ENCODE peak calls at places on chromosomes 12 and 14, in six cellular contexts. One of them, this sample, is unnamed.

GRCh38 chr14:22560638-22561365 is 28.2 kb downstream of the DAD1 start:
- DNase-seq in type B pancreatic cell: no peak
- DNase-seq in AG10803: no peak
- DNase-seq in SK-N-SH: no peak
- DNase-seq in PC-3: peak; percentile 32
- DNase-seq in pancreas: peak; percentile 52
- DNase-seq in this sample: no peak

GRCh38 chr12:15886372-15887042 is 4.3 kb downstream of the STRAP start:
- DNase-seq in pancreas: no peak
- DNase-seq in AG10803: no peak
- DNase-seq in PC-3: peak; percentile 18
- DNase-seq in type B pancreatic cell: no peak
- DNase-seq in SK-N-SH: no peak
- DNase-seq in this sample: no peak

GRCh38 chr12:78457951-78458350 is 406.6 kb upstream of the SYT1 start:
- DNase-seq in pancreas: no peak
- DNase-seq in PC-3: peak; percentile 41
- DNase-seq in type B pancreatic cell: no peak
- DNase-seq in AG10803: peak; percentile 1
- DNase-seq in SK-N-SH: no peak
- DNase-seq in this sample: no peak

GRCh38 chr12:92080390-92081285 is 65.0 kb downstream of the BTG1 start:
- DNase-seq in type B pancreatic cell: no peak
- DNase-seq in pancreas: no peak
- DNase-seq in AG10803: peak; percentile 97
- DNase-seq in PC-3: peak; percentile 98
- DNase-seq in SK-N-SH: no peak
- DNase-seq in this sample: no peak

GRCh38 chr12:59937148-59937547 is 341.3 kb downstream of the SLC16A7 start:
- DNase-seq in SK-N-SH: no peak
- DNase-seq in AG10803: peak; percentile 21
- DNase-seq in pancreas: no peak
- DNase-seq in PC-3: no peak
- DNase-seq in type B pancreatic cell: no peak
- DNase-seq in this sample: no peak

GRCh38 chr14:59869381-59870255 is 958 bp downstream of the RTN1 start:
- DNase-seq in SK-N-SH: peak; percentile 53
- DNase-seq in AG10803: no peak
- DNase-seq in pancreas: no peak
- DNase-seq in PC-3: no peak
- DNase-seq in type B pancreatic cell: no peak
- DNase-seq in this sample: no peak

GRCh38 chr12:93275589-93275988 is 102.1 kb upstream of the NUDT4 start:
- DNase-seq in type B pancreatic cell: no peak
- DNase-seq in PC-3: no peak
- DNase-seq in SK-N-SH: no peak
- DNase-seq in pancreas: no peak
- DNase-seq in AG10803: no peak
- DNase-seq in this sample: no peak

GRCh38 chr14:74984241-74985027 is 18.3 kb upstream of the EIF2B2 start:
- DNase-seq in SK-N-SH: no peak
- DNase-seq in AG10803: no peak
- DNase-seq in PC-3: no peak
- DNase-seq in pancreas: no peak
- DNase-seq in type B pancreatic cell: peak; percentile 59
- DNase-seq in this sample: no peak

GRCh38 chr14:89921896-89922548 is 32.5 kb downstream of the EFCAB11 start:
- DNase-seq in SK-N-SH: no peak
- DNase-seq in PC-3: peak; percentile 79
- DNase-seq in type B pancreatic cell: no peak
- DNase-seq in pancreas: no peak
- DNase-seq in AG10803: peak; percentile 86
- DNase-seq in this sample: no peak

GRCh38 chr14:34498684-34499412 is 36.8 kb upstream of the SPTSSA start:
- DNase-seq in type B pancreatic cell: no peak
- DNase-seq in pancreas: no peak
- DNase-seq in PC-3: peak; percentile 82
- DNase-seq in SK-N-SH: peak; percentile 45
- DNase-seq in AG10803: no peak
- DNase-seq in this sample: no peak

GRCh38 chr12:106359620-106360399 is 2.3 kb downstream of the POLR3B start:
- DNase-seq in AG10803: no peak
- DNase-seq in type B pancreatic cell: no peak
- DNase-seq in SK-N-SH: no peak
- DNase-seq in PC-3: no peak
- DNase-seq in pancreas: no peak
- DNase-seq in this sample: no peak

GRCh38 chr14:49970474-49971147 is 77.7 kb downstream of the ARF6 start:
- DNase-seq in AG10803: peak; percentile 63
- DNase-seq in PC-3: no peak
- DNase-seq in type B pancreatic cell: no peak
- DNase-seq in SK-N-SH: no peak
- DNase-seq in pancreas: no peak
- DNase-seq in this sample: no peak

GRCh38 chr12:68236421-68237059 is 10.9 kb upstream of the IL26 start:
- DNase-seq in PC-3: peak; percentile 19
- DNase-seq in pancreas: peak; percentile 46
- DNase-seq in AG10803: no peak
- DNase-seq in type B pancreatic cell: no peak
- DNase-seq in SK-N-SH: no peak
- DNase-seq in this sample: no peak

GRCh38 chr14:32256606-32257005 is 53.5 kb upstream of the RNU6-8 start:
- DNase-seq in PC-3: peak; percentile 25
- DNase-seq in pancreas: no peak
- DNase-seq in type B pancreatic cell: no peak
- DNase-seq in SK-N-SH: no peak
- DNase-seq in AG10803: peak; percentile 53
- DNase-seq in this sample: no peak

GRCh38 chr12:109840349-109841073 is 7.3 kb upstream of the TRPV4 start:
- DNase-seq in PC-3: peak; percentile 93
- DNase-seq in type B pancreatic cell: no peak
- DNase-seq in SK-N-SH: no peak
- DNase-seq in pancreas: no peak
- DNase-seq in AG10803: no peak
- DNase-seq in this sample: no peak

GRCh38 chr12:29317556-29318363 is 63.2 kb downstream of the ERGIC2 start:
- DNase-seq in AG10803: peak; percentile 42
- DNase-seq in SK-N-SH: peak; percentile 67
- DNase-seq in PC-3: peak; percentile 96
- DNase-seq in pancreas: no peak
- DNase-seq in type B pancreatic cell: no peak
- DNase-seq in this sample: no peak

GRCh38 chr14:67345583-67345982 is 14.0 kb downstream of the ATP6V1D start:
- DNase-seq in PC-3: peak; percentile 38
- DNase-seq in pancreas: no peak
- DNase-seq in SK-N-SH: no peak
- DNase-seq in AG10803: no peak
- DNase-seq in type B pancreatic cell: no peak
- DNase-seq in this sample: no peak

GRCh38 chr12:4176168-4176567 is 97.4 kb upstream of the CCND2 start:
- DNase-seq in PC-3: no peak
- DNase-seq in pancreas: no peak
- DNase-seq in SK-N-SH: no peak
- DNase-seq in AG10803: no peak
- DNase-seq in type B pancreatic cell: no peak
- DNase-seq in this sample: no peak

GRCh38 chr12:20832911-20833310 is 22.4 kb downstream of the SLCO1B3 start:
- DNase-seq in AG10803: no peak
- DNase-seq in PC-3: no peak
- DNase-seq in type B pancreatic cell: no peak
- DNase-seq in pancreas: no peak
- DNase-seq in SK-N-SH: no peak
- DNase-seq in this sample: no peak

GRCh38 chr12:67943295-67943892 is 45.9 kb upstream of the IFNG-AS1 start:
- DNase-seq in SK-N-SH: peak; percentile 48
- DNase-seq in type B pancreatic cell: no peak
- DNase-seq in pancreas: peak; percentile 48
- DNase-seq in PC-3: peak; percentile 90
- DNase-seq in AG10803: peak; percentile 75
- DNase-seq in this sample: peak; percentile 85

GRCh38 chr12:26361964-26362363 is 166.6 kb downstream of the SSPN start:
- DNase-seq in AG10803: no peak
- DNase-seq in type B pancreatic cell: no peak
- DNase-seq in SK-N-SH: no peak
- DNase-seq in PC-3: no peak
- DNase-seq in pancreas: no peak
- DNase-seq in this sample: no peak

GRCh38 chr12:15212877-15213276 is 8.3 kb downstream of the RERG start:
- DNase-seq in PC-3: no peak
- DNase-seq in SK-N-SH: no peak
- DNase-seq in AG10803: no peak
- DNase-seq in type B pancreatic cell: no peak
- DNase-seq in pancreas: no peak
- DNase-seq in this sample: no peak

GRCh38 chr14:29940482-29940881 is 12.8 kb upstream of the PRKD1 start:
- DNase-seq in PC-3: no peak
- DNase-seq in SK-N-SH: no peak
- DNase-seq in AG10803: no peak
- DNase-seq in type B pancreatic cell: no peak
- DNase-seq in pancreas: no peak
- DNase-seq in this sample: no peak

GRCh38 chr12:67832155-67832554 is 157.1 kb upstream of the IFNG-AS1 start:
- DNase-seq in type B pancreatic cell: no peak
- DNase-seq in SK-N-SH: no peak
- DNase-seq in PC-3: no peak
- DNase-seq in pancreas: no peak
- DNase-seq in AG10803: no peak
- DNase-seq in this sample: no peak

GRCh38 chr12:53984901-53985357 is at the start of gene HOXC10:
- DNase-seq in pancreas: peak; percentile 77
- DNase-seq in SK-N-SH: peak; percentile 97
- DNase-seq in type B pancreatic cell: peak; percentile 91
- DNase-seq in PC-3: peak; percentile 93
- DNase-seq in AG10803: peak; percentile 98
- DNase-seq in this sample: no peak

GRCh38 chr14:75295491-75296338 is 17.1 kb downstream of the FOS start:
- DNase-seq in pancreas: peak; percentile 65
- DNase-seq in AG10803: peak; percentile 66
- DNase-seq in SK-N-SH: peak; percentile 80
- DNase-seq in PC-3: peak; percentile 74
- DNase-seq in type B pancreatic cell: peak; percentile 85
- DNase-seq in this sample: peak; percentile 92

GRCh38 chr14:103485504-103485903 is 37.1 kb downstream of the CKB start:
- DNase-seq in type B pancreatic cell: no peak
- DNase-seq in pancreas: no peak
- DNase-seq in PC-3: no peak
- DNase-seq in AG10803: no peak
- DNase-seq in SK-N-SH: no peak
- DNase-seq in this sample: no peak

GRCh38 chr12:114213055-114213561 is 192.8 kb downstream of the TBX5 start:
- DNase-seq in SK-N-SH: no peak
- DNase-seq in pancreas: no peak
- DNase-seq in type B pancreatic cell: no peak
- DNase-seq in AG10803: no peak
- DNase-seq in PC-3: peak; percentile 18
- DNase-seq in this sample: no peak

GRCh38 chr12:52139579-52140062 is 52.2 kb downstream of the KRT80 start:
- DNase-seq in pancreas: peak; percentile 38
- DNase-seq in PC-3: peak; percentile 90
- DNase-seq in SK-N-SH: peak; percentile 84
- DNase-seq in type B pancreatic cell: no peak
- DNase-seq in AG10803: no peak
- DNase-seq in this sample: no peak
- TF ChIP-seq CTCF in pancreas: peak; percentile 77
- TF ChIP-seq CTCF in PC-3: peak; percentile 96
- TF ChIP-seq CTCF in SK-N-SH: peak; percentile 79
- TF ChIP-seq CTCF in type B pancreatic cell: peak; percentile 78
- TF ChIP-seq CTCF in AG10803: peak; percentile 64
- TF ChIP-seq CTCF in this sample: peak; percentile 78

DNA sequence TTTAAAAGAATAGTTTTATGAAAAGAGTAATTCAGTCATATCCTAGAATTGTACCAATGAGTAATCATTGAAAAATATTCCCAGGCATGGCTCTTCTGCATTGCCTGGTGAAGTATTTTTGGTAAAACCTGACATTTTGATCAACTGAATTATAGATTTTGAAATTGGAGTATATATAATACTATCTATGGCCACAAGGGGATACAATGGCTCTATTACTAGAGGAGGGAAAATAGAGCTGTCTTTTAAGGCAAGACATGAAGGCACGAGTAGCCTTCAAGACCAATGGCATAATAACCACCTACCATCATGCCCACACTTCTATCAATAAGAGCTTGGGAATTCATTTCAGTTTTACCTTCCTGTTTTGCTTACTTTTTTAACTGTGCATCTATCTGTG is 1241.4 kb upstream of the TMEM132C start:
- DNase-seq in type B pancreatic cell: no peak
- DNase-seq in SK-N-SH: no peak
- DNase-seq in PC-3: peak; percentile 60
- DNase-seq in pancreas: no peak
- DNase-seq in AG10803: peak; percentile 11
- DNase-seq in this sample: no peak
- TF ChIP-seq CTCF in type B pancreatic cell: peak; percentile 46
- TF ChIP-seq CTCF in SK-N-SH: peak; percentile 23
- TF ChIP-seq CTCF in PC-3: peak; percentile 72
- TF ChIP-seq CTCF in pancreas: no peak
- TF ChIP-seq CTCF in AG10803: peak; percentile 46
- TF ChIP-seq CTCF in this sample: no peak

DNA sequence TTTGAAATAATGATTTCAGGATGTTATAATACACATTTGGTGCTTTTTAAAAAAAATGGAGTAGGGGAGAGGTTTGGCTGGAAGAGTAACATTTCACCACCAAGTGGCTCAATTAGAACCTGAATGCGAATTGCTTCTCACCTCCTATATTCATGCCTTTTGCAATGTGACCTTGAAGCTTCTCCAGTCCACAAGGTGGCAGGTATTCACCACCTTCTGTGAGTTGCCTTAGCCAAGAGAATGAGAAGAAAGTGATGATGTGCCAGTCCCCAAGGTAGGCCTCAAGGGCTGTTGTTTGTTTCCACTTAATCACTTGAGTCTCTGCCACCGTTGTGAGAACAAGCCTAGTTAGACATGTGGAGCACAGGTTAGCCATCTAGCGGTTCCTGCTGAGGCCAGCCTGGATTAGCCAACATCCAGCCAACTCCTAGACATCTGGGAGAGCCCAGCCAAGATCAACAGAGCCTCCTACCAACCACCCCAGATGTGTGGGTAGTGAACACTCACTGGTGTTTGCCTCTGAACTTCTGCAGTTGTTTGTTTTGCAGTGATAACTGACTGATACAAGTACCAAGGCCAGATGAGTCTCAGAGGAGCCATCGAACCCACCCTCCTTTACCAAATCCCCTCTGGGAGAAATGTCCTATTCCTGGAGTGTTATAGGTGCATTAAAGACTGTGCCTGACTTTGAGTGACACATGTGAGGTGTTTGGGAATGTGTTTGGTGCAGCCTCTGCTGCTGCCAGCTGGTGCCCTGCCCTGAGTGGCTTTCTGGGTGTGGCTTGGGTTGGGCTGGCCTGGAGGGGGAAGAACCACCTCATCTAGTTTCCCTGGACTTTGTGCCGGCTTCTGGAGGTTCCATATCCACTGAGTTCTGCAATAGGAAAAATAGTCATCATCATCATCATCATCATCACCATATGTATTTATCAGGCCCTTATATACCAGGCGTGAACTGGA is 132.5 kb upstream of the RFLNA start:
- DNase-seq in pancreas: no peak
- DNase-seq in AG10803: no peak
- DNase-seq in SK-N-SH: no peak
- DNase-seq in type B pancreatic cell: no peak
- DNase-seq in PC-3: peak; percentile 43
- DNase-seq in this sample: no peak
- TF ChIP-seq CTCF in pancreas: no peak
- TF ChIP-seq CTCF in AG10803: no peak
- TF ChIP-seq CTCF in SK-N-SH: no peak
- TF ChIP-seq CTCF in type B pancreatic cell: no peak
- TF ChIP-seq CTCF in PC-3: peak; percentile 46
- TF ChIP-seq CTCF in this sample: no peak

GRCh38 chr14:54782803-54783659 is 119.6 kb downstream of the GCH1 start:
- DNase-seq in type B pancreatic cell: no peak
- DNase-seq in PC-3: no peak
- DNase-seq in SK-N-SH: no peak
- DNase-seq in pancreas: no peak
- DNase-seq in AG10803: no peak
- DNase-seq in this sample: no peak
- TF ChIP-seq CTCF in type B pancreatic cell: peak; percentile 40
- TF ChIP-seq CTCF in PC-3: peak; percentile 40
- TF ChIP-seq CTCF in SK-N-SH: peak; percentile 21
- TF ChIP-seq CTCF in pancreas: no peak
- TF ChIP-seq CTCF in AG10803: peak; percentile 14
- TF ChIP-seq CTCF in this sample: no peak